ENCODE peak calls at places on chromosomes 13 and 19, in nine cellular contexts. F is H9, V is cardiac fibroblast, R is ascending aorta, Y is posterior cingulate gyrus, I is EL, M is neural progenitor cell, E is suprapubic skin, X is OCI-M1. H is an unnamed sample.

GRCh38 chr19:32691952-32692726 is 518 bp downstream of the NUDT19 start:
- DNase-seq in F (peak), E (no peak), I (peak), V (peak), Y (peak), R (no peak), X (peak), M (peak), H (peak)

GRCh38 chr19:54106716-54107115 is 4.1 kb downstream of the NDUFA3 start:
- DNase-seq in X (no peak), F (no peak), I (no peak), M (no peak), E (peak), Y (peak), R (no peak), V (no peak), H (no peak)

GRCh38 chr13:42990147-42990990 is 1.7 kb downstream of the EPSTI1 start:
- DNase-seq in M (no peak), E (no peak), F (no peak), Y (no peak), X (peak), V (peak), I (peak), R (no peak), H (no peak)

GRCh38 chr13:99982021-99982740 is 597 bp downstream of the ZIC2 start:
- DNase-seq in M (peak), R (no peak), Y (no peak), V (no peak), F (no peak), E (peak), X (no peak), I (no peak), H (no peak)

GRCh38 chr19:45782820-45783785 is 813 bp upstream of the DMPK start:
- DNase-seq in R (no peak), F (peak), V (peak), M (no peak), Y (no peak), E (no peak), I (peak), X (no peak), H (no peak)

GRCh38 chr19:2887391-2887914 is 13.3 kb upstream of the ZNF57 start:
- DNase-seq in V (peak), M (peak), E (no peak), R (no peak), X (peak), I (peak), F (peak), Y (no peak), H (no peak)

GRCh38 chr19:6392219-6393073 is 518 bp downstream of the GTF2F1 start:
- DNase-seq in M (peak), E (no peak), V (no peak), X (peak), I (peak), R (no peak), Y (no peak), F (no peak), H (no peak)

GRCh38 chr19:10580979-10581631 is 6.0 kb downstream of the AP1M2 start:
- DNase-seq in E (peak), I (peak), V (peak), X (peak), M (peak), R (peak), F (peak), Y (peak), H (peak)

GRCh38 chr19:1468274-1469199 is 10.5 kb downstream of the C19orf25 start:
- DNase-seq in Y (no peak), R (no peak), V (no peak), X (no peak), M (peak), E (no peak), F (no peak), I (peak), H (no peak)

GRCh38 chr19:49583239-49583638 is 2.1 kb downstream of the PRRG2 start:
- DNase-seq in V (no peak), X (no peak), F (no peak), Y (no peak), I (no peak), M (no peak), R (no peak), E (no peak), H (no peak)

GRCh38 chr19:20503536-20503935 is 62.0 kb downstream of the ZNF737 start:
- DNase-seq in F (no peak), I (peak), Y (no peak), X (no peak), V (peak), M (no peak), E (no peak), R (no peak), H (no peak)

GRCh38 chr13:39452834-39453233 is 150.2 kb downstream of the LHFPL6 start:
- DNase-seq in F (no peak), M (no peak), I (no peak), Y (no peak), X (no peak), E (no peak), V (no peak), R (no peak), H (no peak)

H was measured in effector CD8-positive, alpha-beta T cell.